ENCODE peak calls at places on chromosomes 2 and 18, in five cellular contexts. H, I, N, F and P are unnamed samples.

GRCh38 chr2:28750316-28751101 is 1.1 kb upstream of the PPP1CB start:
- DNase-seq in H (peak; percentile 43), I (no peak), N (peak; percentile 35), F (no peak), P (peak; percentile 15)

GRCh38 chr18:64919971-64920370 is 771.1 kb upstream of the LINC00305 start:
- DNase-seq in H (no peak), I (no peak), N (no peak), F (no peak), P (no peak)

GRCh38 chr2:107553534-107553933 is 273.2 kb upstream of the RGPD4 start:
- DNase-seq in H (no peak), I (no peak), N (no peak), F (no peak), P (no peak)

GRCh38 chr2:183037660-183038340 is 457 bp downstream of the NCKAP1 start:
- DNase-seq in H (no peak), I (peak; percentile 51), N (no peak), F (no peak), P (peak; percentile 62)

GRCh38 chr2:229873123-229873581 is 48.7 kb downstream of the TRIP12 start:
- DNase-seq in H (no peak), I (no peak), N (no peak), F (no peak), P (no peak)

GRCh38 chr2:144459937-144460336 is 60.0 kb downstream of the ZEB2 start:
- DNase-seq in H (peak; percentile 66), I (no peak), N (no peak), F (no peak), P (no peak)

GRCh38 chr2:1686784-1687105 is 57.6 kb downstream of the PXDN start:
- DNase-seq in H (no peak), I (no peak), N (no peak), F (peak; percentile 50), P (no peak)

GRCh38 chr18:62954341-62954740 is 239.0 kb downstream of the PHLPP1 start:
- DNase-seq in H (no peak), I (no peak), N (no peak), F (no peak), P (no peak)

GRCh38 chr2:27809761-27810241 is 38.3 kb downstream of the MRPL33 start:
- DNase-seq in H (peak; percentile 67), I (no peak), N (no peak), F (no peak), P (no peak)

GRCh38 chr2:238895361-238895882 is 47.5 kb downstream of the TWIST2 start:
- DNase-seq in H (peak; percentile 46), I (no peak), N (no peak), F (no peak), P (no peak)

GRCh38 chr18:811192-812122 is 585 bp downstream of the YES1 start:
- DNase-seq in H (peak; percentile 8), I (peak; percentile 57), N (peak; percentile 58), F (peak; percentile 58), P (peak; percentile 35)

GRCh38 chr2:207394812-207395534 is 134.8 kb upstream of the CREB1 start:
- DNase-seq in H (peak; percentile 98), I (no peak), N (no peak), F (peak; percentile 23), P (no peak)

GRCh38 chr2:152925540-152926448 is 207.4 kb downstream of the ARL6IP6 start:
- DNase-seq in H (no peak), I (peak; percentile 90), N (peak; percentile 41), F (peak; percentile 19), P (peak; percentile 45)

GRCh38 chr18:9806905-9807304 is 78.9 kb upstream of the TXNDC2 start:
- DNase-seq in H (no peak), I (no peak), N (no peak), F (no peak), P (no peak)

GRCh38 chr18:58805482-58806187 is 59.0 kb upstream of the ZNF532 start:
- DNase-seq in H (no peak), I (no peak), N (no peak), F (no peak), P (no peak)

GRCh38 chr18:63646916-63647315 is 2.9 kb upstream of the SERPINB4 start:
- DNase-seq in H (no peak), I (no peak), N (no peak), F (no peak), P (no peak)

GRCh38 chr2:135043345-135043744 is 3.9 kb downstream of the MAP3K19 start:
- DNase-seq in H (no peak), I (peak; percentile 29), N (no peak), F (no peak), P (no peak)

GRCh38 chr2:11242545-11243174 is 87.4 kb downstream of the SLC66A3 start:
- DNase-seq in H (no peak), I (no peak), N (no peak), F (no peak), P (no peak)

GRCh38 chr18:63843008-63843407 is 44.5 kb upstream of the SERPINB2 start:
- DNase-seq in H (no peak), I (no peak), N (no peak), F (no peak), P (no peak)

GRCh38 chr2:218567797-218568189 is 358 bp downstream of the USP37 start:
- DNase-seq in H (peak; percentile 3), I (no peak), N (no peak), F (no peak), P (no peak)

GRCh38 chr2:75153221-75153620 is 46.1 kb downstream of the TACR1 start:
- DNase-seq in H (no peak), I (no peak), N (no peak), F (no peak), P (no peak)

GRCh38 chr2:42906557-42907380 is 114.4 kb upstream of the HAAO start:
- DNase-seq in H (peak; percentile 74), I (peak; percentile 36), N (peak; percentile 49), F (peak; percentile 57), P (no peak)

GRCh38 chr2:145906356-145906755 is 1386.4 kb upstream of the ZEB2 start:
- DNase-seq in H (no peak), I (peak; percentile 16), N (no peak), F (no peak), P (no peak)

GRCh38 chr2:239905884-239906654 is 119.1 kb downstream of the NDUFA10 start:
- DNase-seq in H (no peak), I (no peak), N (no peak), F (no peak), P (no peak)

GRCh38 chr18:1585881-1586488 is 681.3 kb downstream of the ADCYAP1 start:
- DNase-seq in H (peak; percentile 28), I (no peak), N (no peak), F (no peak), P (peak; percentile 8)

GRCh38 chr2:42882756-42883155 is 90.4 kb upstream of the HAAO start:
- DNase-seq in H (no peak), I (no peak), N (no peak), F (no peak), P (no peak)

GRCh38 chr2:20561703-20562454 is 89.0 kb downstream of the HS1BP3 start:
- DNase-seq in H (peak; percentile 80), I (no peak), N (no peak), F (no peak), P (no peak)

DNA sequence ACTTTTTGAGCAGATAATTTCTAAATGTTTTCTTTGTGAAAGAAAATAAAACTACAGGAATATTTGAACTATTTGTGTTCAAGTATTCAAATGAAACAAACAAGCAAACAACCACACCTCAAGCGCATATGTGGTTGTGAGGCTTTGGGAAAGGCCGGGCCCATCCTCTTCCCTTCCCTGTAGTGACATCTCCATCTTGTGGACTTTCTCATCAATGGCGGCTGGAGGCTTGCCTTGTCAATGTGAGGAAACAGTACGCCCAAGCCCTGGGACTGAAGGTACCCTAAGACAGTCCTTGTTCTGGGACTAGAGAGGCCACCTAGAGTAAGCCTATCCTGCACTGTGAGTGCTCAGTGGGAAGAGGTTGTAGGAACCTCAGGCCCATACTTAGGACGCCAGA is 166.8 kb downstream of the TPGS2 start:
- DNase-seq in H (peak; percentile 22), I (peak; percentile 53), N (no peak), F (no peak), P (no peak)
- TF ChIP-seq CTCF in H (peak; percentile 62), I (no peak), N (no peak), F (no peak), P (peak; percentile 60)

GRCh38 chr18:41613210-41613609 is 341.8 kb upstream of the PIK3C3 start:
- DNase-seq in H (no peak), I (no peak), N (no peak), F (no peak), P (no peak)
- TF ChIP-seq CTCF in H (no peak), I (no peak), N (no peak), F (no peak), P (no peak)

GRCh38 chr18:70075906-70076305 is 128.2 kb upstream of the CD226 start:
- DNase-seq in H (peak; percentile 7), I (no peak), N (no peak), F (no peak), P (no peak)
- TF ChIP-seq CTCF in H (peak; percentile 55), I (no peak), N (no peak), F (no peak), P (no peak)

GRCh38 chr2:68594041-68594440 is 49.3 kb upstream of the PROKR1 start:
- DNase-seq in H (no peak), I (no peak), N (no peak), F (no peak), P (no peak)

GRCh38 chr2:68589963-68590362 is 53.4 kb upstream of the PROKR1 start:
- DNase-seq in H (no peak), I (no peak), N (no peak), F (no peak), P (no peak)

GRCh38 chr2:68590702-68591101 is 52.7 kb upstream of the PROKR1 start:
- DNase-seq in H (no peak), I (no peak), N (no peak), F (no peak), P (no peak)

GRCh38 chr2:68591225-68591624 is 52.2 kb upstream of the PROKR1 start:
- DNase-seq in H (no peak), I (no peak), N (no peak), F (no peak), P (no peak)

DNA sequence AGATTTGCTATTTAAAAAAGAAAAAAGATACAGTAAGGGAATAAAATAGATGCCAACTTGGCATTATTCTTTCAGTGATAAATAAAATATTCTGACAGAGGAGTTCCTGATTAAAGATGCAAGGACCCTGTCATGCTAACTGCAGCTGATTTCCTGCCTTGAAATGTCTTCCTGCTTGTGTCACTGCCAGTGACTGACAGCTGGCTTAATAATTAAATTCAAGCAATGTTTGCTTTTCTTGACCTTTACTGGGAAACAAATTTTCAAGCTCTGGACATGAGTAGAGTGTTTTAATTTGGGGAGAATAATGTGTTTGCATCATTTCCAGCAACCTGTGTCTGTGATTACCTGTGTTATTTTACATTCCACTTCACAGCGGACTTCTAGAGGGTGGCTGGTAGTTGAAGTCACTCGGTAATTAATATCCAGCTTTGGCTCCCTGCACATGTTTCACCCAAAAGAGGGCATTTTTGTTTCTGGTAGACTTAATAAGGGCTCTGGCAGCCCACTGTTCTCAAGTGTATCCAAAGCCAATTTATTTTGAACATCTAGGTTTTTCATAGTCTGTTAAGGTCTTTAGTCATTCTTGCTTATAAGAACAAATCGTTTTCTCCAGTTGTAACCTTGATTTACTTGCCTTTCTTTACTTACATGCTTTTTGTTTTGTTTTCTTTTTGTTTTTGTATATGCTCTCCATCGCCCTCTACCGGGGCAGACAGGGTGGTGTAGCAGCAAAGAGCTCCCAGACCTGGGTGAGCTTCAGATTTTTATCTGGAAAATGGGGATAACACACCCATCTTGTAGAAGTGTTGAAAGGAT is 48.5 kb upstream of the PROKR1 start:
- DNase-seq in H (peak; percentile 45), I (peak; percentile 59), N (peak; percentile 35), F (peak; percentile 17), P (peak; percentile 29)
- TF ChIP-seq CTCF in H (peak; percentile 89), I (peak; percentile 72), N (peak; percentile 81), F (peak; percentile 52), P (peak; percentile 81)

GRCh38 chr18:47758000-47758399 is 172.5 kb downstream of the SMAD2 start:
- DNase-seq in H (no peak), I (no peak), N (no peak), F (no peak), P (no peak)
- TF ChIP-seq CTCF in H (peak; percentile 69), I (peak; percentile 44), N (no peak), F (peak; percentile 8), P (peak; percentile 25)